ENCODE peak calls at places on chromosomes 5 and 9, in eight cellular contexts. O is stimulated activated CD4-positive, alpha-beta T cell treated with anti-CD3 and anti-CD28 coated beads, Interleukin-1b, Interleukin-23, amount 100 ng/mL, for 24 hours; K is left lung; G is anterior cingulate cortex; R is AG09319; I is lower lobe of right lung; A is NCI-H510A; P is omental fat pad. E is an unnamed sample.

GRCh38 chr5:107542428-107542827 is 128.3 kb downstream of the EFNA5 start:
- DNase-seq in O (no peak), K (peak; percentile 68), G (no peak), R (peak; percentile 60), I (peak; percentile 73), A (no peak), P (peak; percentile 77), E (peak; percentile 82)

GRCh38 chr5:150129813-150130492 is 25.7 kb downstream of the PDGFRB start:
- DNase-seq in O (no peak), K (peak; percentile 75), G (peak; percentile 46), R (no peak), I (peak; percentile 75), A (no peak), P (peak; percentile 63), E (peak; percentile 62)

GRCh38 chr5:154308457-154309360 is 118.2 kb downstream of the GALNT10 start:
- DNase-seq in O (no peak), K (no peak), G (no peak), R (no peak), I (no peak), A (no peak), P (no peak), E (no peak)

GRCh38 chr9:133449760-133450159 is 10.0 kb upstream of the CACFD1 start:
- DNase-seq in O (no peak), K (peak; percentile 85), G (no peak), R (no peak), I (no peak), A (peak; percentile 51), P (no peak), E (no peak)

GRCh38 chr5:10602031-10602806 is 38.3 kb downstream of the ANKRD33B start:
- DNase-seq in O (no peak), K (no peak), G (peak; percentile 59), R (no peak), I (no peak), A (no peak), P (no peak), E (peak; percentile 87)

GRCh38 chr5:43063731-43064171 is 23.6 kb upstream of the ANXA2R start:
- DNase-seq in O (no peak), K (peak; percentile 70), G (no peak), R (no peak), I (no peak), A (no peak), P (no peak), E (peak; percentile 81)

GRCh38 chr5:93580387-93581100 is 475 bp downstream of the NR2F1-AS1 start:
- DNase-seq in O (no peak), K (no peak), G (no peak), R (no peak), I (peak; percentile 51), A (no peak), P (no peak), E (peak; percentile 87)

GRCh38 chr9:84846501-84847323 is 177.2 kb downstream of the NTRK2 start:
- DNase-seq in O (no peak), K (no peak), G (no peak), R (no peak), I (no peak), A (no peak), P (no peak), E (no peak)

GRCh38 chr5:73883646-73884045 is 257.6 kb downstream of the ARHGEF28 start:
- DNase-seq in O (no peak), K (no peak), G (no peak), R (no peak), I (no peak), A (no peak), P (no peak), E (no peak)

GRCh38 chr9:34332370-34332964 is 3.1 kb downstream of the NUDT2 start:
- DNase-seq in O (no peak), K (no peak), G (no peak), R (no peak), I (no peak), A (no peak), P (no peak), E (no peak)

GRCh38 chr9:131237931-131238401 is 38.3 kb downstream of the FAM78A start:
- DNase-seq in O (peak; percentile 68), K (peak; percentile 91), G (no peak), R (peak; percentile 14), I (peak; percentile 85), A (peak; percentile 78), P (no peak), E (peak; percentile 43)

E was measured in lower leg skin.